ENCODE peak calls at places on chromosomes 1 and 21, in eight cellular contexts. D, X, V, B, H, L, N and G are unnamed samples.

GRCh38 chr1:32759997-32760623 is 57.0 kb downstream of the YARS1 start:
- DNase-seq in D (no peak), X (peak), V (no peak), B (no peak), H (peak), L (peak), N (no peak), G (no peak)

GRCh38 chr1:156591432-156592157 is at the start of gene NAXE:
- DNase-seq in D (peak), X (peak), V (peak), B (peak), H (peak), L (peak), N (peak), G (peak)

GRCh38 chr1:29312469-29313466 is 76.4 kb downstream of the PTPRU start:
- DNase-seq in D (no peak), X (no peak), V (no peak), B (no peak), H (no peak), L (no peak), N (no peak), G (no peak)

GRCh38 chr1:194069831-194070218 is 883.4 kb upstream of the B3GALT2 start:
- DNase-seq in D (no peak), X (no peak), V (no peak), B (no peak), H (no peak), L (no peak), N (no peak), G (no peak)

GRCh38 chr1:155081472-155082300 is 3.0 kb downstream of the EFNA3 start:
- DNase-seq in D (no peak), X (no peak), V (no peak), B (no peak), H (no peak), L (no peak), N (no peak), G (no peak)

GRCh38 chr1:12593621-12594066 is 24.4 kb downstream of the DHRS3 start:
- DNase-seq in D (no peak), X (no peak), V (no peak), B (no peak), H (peak), L (no peak), N (peak), G (no peak)

GRCh38 chr21:23401278-23401677 is 2206.0 kb downstream of the MRPL39 start:
- DNase-seq in D (no peak), X (peak), V (peak), B (no peak), H (no peak), L (no peak), N (no peak), G (no peak)

GRCh38 chr21:29832217-29832616 is 107.6 kb downstream of the GRIK1 start:
- DNase-seq in D (no peak), X (no peak), V (no peak), B (no peak), H (no peak), L (no peak), N (no peak), G (no peak)

GRCh38 chr1:18059206-18059605 is 48.4 kb upstream of the IGSF21 start:
- DNase-seq in D (no peak), X (no peak), V (no peak), B (no peak), H (no peak), L (no peak), N (no peak), G (no peak)

GRCh38 chr1:113125469-113125868 is 52.5 kb downstream of the LRIG2 start:
- DNase-seq in D (no peak), X (no peak), V (no peak), B (no peak), H (no peak), L (no peak), N (no peak), G (no peak)
- H3K27ac ChIP-seq in D (no peak), X (no peak), V (no peak), B (no peak), H (no peak), L (no peak), N (no peak), G (no peak)

GRCh38 chr1:151639466-151639865 is 27.6 kb downstream of the SNX27 start:
- DNase-seq in D (no peak), X (no peak), V (no peak), B (no peak), H (no peak), L (peak), N (no peak), G (no peak)
- H3K27ac ChIP-seq in D (no peak), X (no peak), V (no peak), B (no peak), H (no peak), L (peak), N (no peak), G (no peak)

GRCh38 chr1:25740071-25740470 is 59.9 kb upstream of the SELENON start:
- DNase-seq in D (no peak), X (no peak), V (no peak), B (no peak), H (no peak), L (no peak), N (no peak), G (no peak)
- H3K27ac ChIP-seq in D (no peak), X (no peak), V (no peak), B (no peak), H (no peak), L (no peak), N (no peak), G (no peak)

GRCh38 chr1:51583532-51583931 is 33.4 kb upstream of the OSBPL9 start:
- DNase-seq in D (peak), X (no peak), V (no peak), B (no peak), H (no peak), L (no peak), N (peak), G (peak)

GRCh38 chr1:51578383-51579109 is 38.3 kb upstream of the OSBPL9 start:
- DNase-seq in D (no peak), X (no peak), V (no peak), B (no peak), H (no peak), L (no peak), N (no peak), G (no peak)

GRCh38 chr1:51581286-51581685 is 35.6 kb upstream of the OSBPL9 start:
- DNase-seq in D (no peak), X (no peak), V (no peak), B (no peak), H (no peak), L (no peak), N (no peak), G (no peak)

DNA sequence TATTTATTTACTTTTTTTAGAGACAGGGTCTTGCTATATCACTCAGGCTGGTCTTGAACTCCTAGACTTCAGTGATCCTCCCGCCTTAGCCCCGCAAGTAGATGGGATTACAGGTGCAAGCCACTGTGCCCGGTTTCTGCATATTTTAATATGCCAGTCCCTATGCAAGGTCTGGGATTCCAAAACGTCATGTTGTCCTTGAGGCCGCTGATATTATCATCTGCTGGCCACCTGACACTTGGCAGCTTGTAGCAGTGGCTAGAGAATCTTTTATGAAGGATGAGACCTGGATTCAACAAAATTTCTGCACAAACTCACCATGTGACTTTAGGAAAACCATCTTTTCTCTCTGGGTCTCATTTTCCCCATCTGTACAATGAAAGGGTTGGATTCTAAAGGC is 32.9 kb upstream of the OSBPL9 start:
- DNase-seq in D (no peak), X (no peak), V (no peak), B (no peak), H (no peak), L (no peak), N (no peak), G (no peak)
- H3K27ac ChIP-seq in D (peak), X (no peak), V (no peak), B (no peak), H (no peak), L (no peak), N (peak), G (peak)

GRCh38 chr1:116393792-116394191 is 20.7 kb downstream of the ATP1A1 start:
- DNase-seq in D (no peak), X (no peak), V (no peak), B (no peak), H (no peak), L (no peak), N (no peak), G (no peak)
- H3K27ac ChIP-seq in D (no peak), X (no peak), V (no peak), B (no peak), H (no peak), L (no peak), N (no peak), G (no peak)

GRCh38 chr1:247440001-247440620 is 17.8 kb downstream of the OR2B11 start:
- DNase-seq in D (no peak), X (no peak), V (no peak), B (no peak), H (no peak), L (no peak), N (no peak), G (no peak)

GRCh38 chr1:247433922-247434476 is 18.0 kb downstream of the NLRP3 start:
- DNase-seq in D (no peak), X (no peak), V (no peak), B (no peak), H (no peak), L (no peak), N (no peak), G (no peak)

GRCh38 chr1:247441621-247442020 is 16.3 kb downstream of the OR2B11 start:
- DNase-seq in D (no peak), X (no peak), V (no peak), B (no peak), H (no peak), L (no peak), N (no peak), G (no peak)

GRCh38 chr1:247435026-247435770 is 19.2 kb downstream of the NLRP3 start:
- DNase-seq in D (no peak), X (no peak), V (no peak), B (no peak), H (no peak), L (no peak), N (no peak), G (no peak)

DNA sequence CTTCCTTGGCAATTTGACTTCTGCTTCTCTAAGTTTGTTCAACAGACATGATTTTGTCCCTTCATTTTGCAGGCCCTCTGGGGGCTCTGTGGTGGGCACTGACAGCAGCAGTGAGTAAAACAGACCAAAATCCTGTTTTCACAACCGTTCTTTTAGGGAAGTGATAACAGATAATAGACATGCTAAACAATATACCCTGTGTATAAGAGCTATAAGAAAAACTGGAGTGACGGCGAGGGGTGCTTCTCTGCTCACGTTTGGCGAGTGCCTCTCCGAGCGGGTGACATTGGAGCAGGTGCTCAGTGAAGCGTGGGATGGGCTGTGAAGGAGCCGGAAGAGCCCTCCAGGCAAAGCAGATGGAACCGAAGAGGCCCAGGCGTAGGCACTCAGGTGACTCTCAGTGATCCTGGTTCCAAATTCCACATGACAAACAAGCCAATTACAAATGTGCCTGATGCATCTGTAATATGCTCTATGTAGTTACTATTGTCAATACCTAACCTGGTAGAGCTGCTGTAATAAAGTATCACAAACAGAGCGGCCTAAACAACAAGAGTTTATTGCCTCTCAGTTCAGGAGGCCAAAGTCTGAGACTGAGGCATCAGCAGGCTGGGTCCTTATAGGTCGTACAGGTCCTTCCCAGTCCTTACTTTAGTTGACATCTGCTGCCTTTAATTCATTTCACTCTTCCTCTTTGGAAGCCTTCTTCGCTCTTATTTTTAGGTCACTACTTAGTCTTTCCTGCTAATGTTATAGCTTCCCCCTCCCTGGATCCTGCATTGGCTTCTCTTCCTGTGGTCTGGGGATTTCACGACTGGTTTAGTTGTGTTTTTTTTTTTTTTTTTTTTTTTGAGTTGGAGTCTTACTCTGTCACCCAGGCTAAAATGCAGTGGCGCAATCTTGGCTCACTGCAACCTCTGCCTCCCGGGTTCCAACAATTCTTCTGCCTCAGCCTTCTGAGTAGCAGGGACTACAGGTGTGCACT is 20.1 kb downstream of the OR2B11 start:
- DNase-seq in D (no peak), X (no peak), V (no peak), B (no peak), H (no peak), L (no peak), N (no peak), G (no peak)
- H3K27ac ChIP-seq in D (peak), X (no peak), V (no peak), B (no peak), H (no peak), L (no peak), N (no peak), G (no peak)

DNA sequence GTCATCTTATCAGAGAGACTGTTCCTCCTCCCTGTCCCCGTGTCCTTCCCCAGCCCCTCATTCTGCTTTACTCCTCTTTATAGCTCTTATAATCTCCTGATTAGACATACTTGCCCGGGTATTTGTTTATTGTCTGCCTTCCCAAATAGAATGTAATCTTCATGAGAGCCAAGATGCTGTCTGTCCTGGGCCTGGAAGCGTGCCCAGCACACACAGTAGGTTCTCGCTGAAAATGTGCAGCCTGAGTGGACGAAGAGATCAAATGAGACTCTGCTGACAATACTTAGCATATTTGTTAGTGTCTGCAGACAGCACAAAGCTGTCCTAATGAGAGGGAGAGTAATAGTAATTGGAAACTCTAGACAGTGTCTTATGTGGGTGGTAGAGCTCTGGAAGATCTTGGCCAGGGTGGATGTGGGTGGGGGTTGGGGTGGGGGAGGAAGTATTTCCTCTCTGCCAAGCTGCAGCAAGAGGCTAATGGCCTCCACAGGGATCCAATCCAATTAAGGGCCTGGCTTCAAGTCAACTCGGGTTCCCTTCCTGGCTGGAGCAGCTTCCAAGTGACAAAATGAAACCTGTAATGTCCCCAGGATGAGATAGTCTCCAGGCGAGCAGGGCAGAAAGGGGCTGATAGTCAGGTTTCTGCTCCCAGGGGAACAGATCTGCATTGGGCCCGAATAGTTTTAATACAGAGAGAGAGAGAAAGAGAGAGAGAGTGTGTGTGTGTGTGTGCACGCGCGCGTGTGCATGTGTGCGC is 9.4 kb upstream of the CLIC4 start:
- DNase-seq in D (peak), X (no peak), V (peak), B (no peak), H (peak), L (no peak), N (no peak), G (peak)
- H3K27ac ChIP-seq in D (peak), X (no peak), V (peak), B (no peak), H (peak), L (peak), N (peak), G (peak)